ENCODE peak calls at places on chromosomes 11 and 22, in seven cellular contexts. U, I, G, X, M, C and K are unnamed samples.

GRCh38 chr22:32648486-32648885 is 153.0 kb upstream of the TIMP3 start:
- DNase-seq in C (no peak), M (no peak), U (no peak), X (no peak), G (no peak), I (no peak), K (no peak)

GRCh38 chr22:45529966-45530575 is 27.4 kb downstream of the FBLN1 start:
- DNase-seq in X (no peak), U (no peak), I (no peak), M (no peak), C (no peak), G (no peak), K (no peak)

GRCh38 chr11:33732176-33732575 is 4.0 kb downstream of the CD59 start:
- DNase-seq in C (peak), I (no peak), U (no peak), G (no peak), M (no peak), X (no peak), K (no peak)

GRCh38 chr11:46120711-46121327 is 435 bp downstream of the PHF21A start:
- DNase-seq in I (peak), U (peak), M (peak), G (peak), X (peak), C (peak), K (peak)

GRCh38 chr11:131748146-131749050 is 378.0 kb downstream of the NTM start:
- DNase-seq in G (peak), C (peak), M (peak), X (peak), U (peak), I (peak), K (peak)

GRCh38 chr11:63572026-63572688 is 9.0 kb upstream of the PLAAT2 start:
- DNase-seq in G (no peak), C (peak), U (no peak), I (no peak), M (no peak), X (no peak), K (no peak)

GRCh38 chr22:26444777-26445176 is 15.7 kb downstream of the ASPHD2 start:
- DNase-seq in G (no peak), I (no peak), M (no peak), C (no peak), U (no peak), X (no peak), K (no peak)

GRCh38 chr22:23522642-23523251 is 57.3 kb downstream of the IGLL1 start:
- DNase-seq in G (no peak), U (no peak), I (no peak), X (no peak), C (no peak), M (peak), K (no peak)

GRCh38 chr11:131951146-131951545 is 580.7 kb downstream of the NTM start:
- DNase-seq in U (no peak), G (no peak), I (no peak), X (no peak), C (no peak), M (no peak), K (no peak)

GRCh38 chr22:47618180-47618579 is 855.7 kb downstream of the TBC1D22A start:
- DNase-seq in I (no peak), U (peak), G (peak), M (no peak), X (no peak), C (no peak), K (peak)

GRCh38 chr11:94196363-94196762 is 67.7 kb downstream of the PANX1 start:
- DNase-seq in U (no peak), I (peak), M (no peak), X (no peak), G (no peak), C (no peak), K (no peak)

GRCh38 chr22:39735776-39736175 is 157.8 kb downstream of the ENTHD1 start:
- DNase-seq in G (no peak), X (no peak), I (no peak), C (no peak), M (no peak), U (no peak), K (no peak)

GRCh38 chr22:39734866-39735265 is 158.7 kb downstream of the ENTHD1 start:
- DNase-seq in G (no peak), U (no peak), M (no peak), X (no peak), I (no peak), C (no peak), K (no peak)

GRCh38 chr22:39738746-39739145 is 154.8 kb downstream of the ENTHD1 start:
- DNase-seq in C (no peak), X (no peak), M (no peak), G (no peak), I (no peak), U (no peak), K (no peak)

GRCh38 chr22:39743955-39744752 is 149.4 kb downstream of the ENTHD1 start:
- DNase-seq in X (no peak), M (no peak), C (no peak), G (no peak), U (no peak), I (no peak), K (no peak)

GRCh38 chr22:39739338-39740027 is 154.1 kb downstream of the ENTHD1 start:
- DNase-seq in G (no peak), X (no peak), M (no peak), C (no peak), U (no peak), I (no peak), K (no peak)
- TF ChIP-seq POLR2A in G (no peak), X (no peak), M (no peak), C (no peak), U (no peak), I (no peak), K (no peak)

GRCh38 chr11:110089617-110090282 is 3.4 kb upstream of the ZC3H12C start:
- DNase-seq in X (no peak), C (no peak), M (no peak), I (no peak), U (no peak), G (no peak), K (no peak)

GRCh38 chr11:110090466-110091026 is 2.6 kb upstream of the ZC3H12C start:
- DNase-seq in I (no peak), G (no peak), C (no peak), M (no peak), X (no peak), U (no peak), K (no peak)

GRCh38 chr11:110093407-110094297 is 460 bp downstream of the ZC3H12C start:
- DNase-seq in U (peak), M (peak), I (peak), X (peak), C (peak), G (peak), K (peak)

GRCh38 chr11:110092577-110093406 is at the start of gene ZC3H12C:
- DNase-seq in M (peak), I (peak), X (peak), U (peak), G (peak), C (peak), K (peak)

GRCh38 chr11:110091995-110092576 is 1.1 kb upstream of the ZC3H12C start:
- DNase-seq in X (no peak), C (peak), I (no peak), M (no peak), G (no peak), U (no peak), K (no peak)
- H3K4me3 ChIP-seq in X (peak), C (no peak), I (peak), M (peak), G (peak), U (peak), K (peak)

GRCh38 chr22:22043296-22044078 is 60.9 kb upstream of the TOP3B start:
- DNase-seq in U (no peak), C (no peak), X (no peak), I (no peak), M (no peak), G (no peak), K (no peak)
- TF ChIP-seq POLR2A in U (no peak), C (no peak), X (no peak), I (no peak), M (no peak), G (no peak), K (no peak)

GRCh38 chr11:68012843-68013610 is 2.9 kb downstream of the ALDH3B1 start:
- DNase-seq in I (no peak), X (no peak), G (no peak), U (no peak), C (no peak), M (no peak), K (no peak)
- H3K4me3 ChIP-seq in I (no peak), X (no peak), G (no peak), U (no peak), C (no peak), M (no peak), K (no peak)

GRCh38 chr22:37776639-37777005 is 31.1 kb upstream of the GCAT start:
- DNase-seq in C (no peak), M (no peak), U (no peak), I (no peak), X (no peak), G (no peak), K (no peak)
- TF ChIP-seq POLR2A in C (no peak), M (no peak), U (no peak), I (no peak), X (no peak), G (no peak), K (no peak)